ENCODE peak calls at places on chromosome 9, in six cellular contexts. E is PC-3, K is K562, S is SK-N-SH, D is HCT116, V is fibroblast of lung. T is an unnamed sample.
A peak's percentile ranks its signal among the peaks of the same experiment; 100 is the strongest.

GRCh38 chr9:103992938-103993595 is 101.0 kb upstream of the SMC2 start:
- DNase-seq in E (no peak), K (no peak), S (no peak), D (no peak), V (no peak), T (no peak)

GRCh38 chr9:123434619-123435240 is 78.7 kb downstream of the CRB2 start:
- DNase-seq in E (no peak), K (peak; percentile 51), S (peak; percentile 46), D (no peak), V (no peak), T (no peak)

GRCh38 chr9:28853487-28853886 is 1280.2 kb upstream of the C9orf72 start:
- DNase-seq in E (no peak), K (no peak), S (no peak), D (no peak), V (no peak), T (no peak)

GRCh38 chr9:86166546-86166945 is 67.2 kb upstream of the GOLM1 start:
- DNase-seq in E (no peak), K (no peak), S (no peak), D (no peak), V (no peak), T (no peak)

GRCh38 chr9:38708759-38709158 is 11.2 kb downstream of the FAM240B start:
- DNase-seq in E (peak; percentile 64), K (no peak), S (peak; percentile 37), D (no peak), V (peak; percentile 47), T (peak; percentile 31)

GRCh38 chr9:131722260-131722659 is 17.6 kb downstream of the RAPGEF1 start:
- DNase-seq in E (no peak), K (no peak), S (peak; percentile 40), D (no peak), V (no peak), T (no peak)

GRCh38 chr9:87718231-87718630 is 7.7 kb upstream of the CTSL start:
- DNase-seq in E (no peak), K (no peak), S (no peak), D (no peak), V (no peak), T (no peak)

GRCh38 chr9:78031271-78031825 is at the start of gene GNAQ:
- DNase-seq in E (peak; percentile 13), K (peak; percentile 33), S (peak; percentile 75), D (no peak), V (no peak), T (no peak)

GRCh38 chr9:106286249-106286648 is 576.7 kb upstream of the ZNF462 start:
- DNase-seq in E (peak; percentile 51), K (no peak), S (peak; percentile 39), D (no peak), V (peak; percentile 20), T (peak; percentile 11)

GRCh38 chr9:130817862-130818261 is 17.2 kb upstream of the ABL1 start:
- DNase-seq in E (no peak), K (no peak), S (no peak), D (no peak), V (no peak), T (no peak)

GRCh38 chr9:135718616-135719015 is 16.6 kb downstream of the KCNT1 start:
- DNase-seq in E (peak; percentile 43), K (no peak), S (no peak), D (peak; percentile 12), V (peak; percentile 42), T (peak; percentile 20)

GRCh38 chr9:37976714-37977477 is 73.0 kb upstream of the SLC25A51 start:
- DNase-seq in E (peak; percentile 39), K (no peak), S (no peak), D (no peak), V (peak; percentile 97), T (peak; percentile 97)

GRCh38 chr9:96052703-96053102 is 177.2 kb downstream of the ERCC6L2 start:
- DNase-seq in E (no peak), K (no peak), S (no peak), D (no peak), V (no peak), T (no peak)

GRCh38 chr9:131758972-131759647 is 19.2 kb upstream of the RAPGEF1 start:
- DNase-seq in E (peak; percentile 35), K (no peak), S (no peak), D (no peak), V (peak; percentile 40), T (no peak)

GRCh38 chr9:119677811-119678530 is 308.7 kb upstream of the BRINP1 start:
- DNase-seq in E (no peak), K (no peak), S (no peak), D (no peak), V (no peak), T (no peak)

GRCh38 chr9:12774861-12775367 is at the start of gene LURAP1L:
- DNase-seq in E (peak; percentile 78), K (no peak), S (peak; percentile 54), D (peak; percentile 70), V (peak; percentile 76), T (peak; percentile 75)

GRCh38 chr9:29701971-29702370 is 2128.7 kb upstream of the C9orf72 start:
- DNase-seq in E (no peak), K (no peak), S (no peak), D (no peak), V (no peak), T (no peak)

GRCh38 chr9:107638922-107639321 is 149.4 kb upstream of the KLF4 start:
- DNase-seq in E (no peak), K (no peak), S (no peak), D (no peak), V (peak; percentile 53), T (peak; percentile 57)

GRCh38 chr9:117323390-117323789 is 91.5 kb downstream of the ASTN2 start:
- DNase-seq in E (no peak), K (no peak), S (no peak), D (no peak), V (no peak), T (no peak)

GRCh38 chr9:112020680-112021596 is 124.3 kb downstream of the UGCG start:
- DNase-seq in E (peak; percentile 89), K (no peak), S (no peak), D (peak; percentile 19), V (peak; percentile 79), T (peak; percentile 73)

GRCh38 chr9:75105019-75105540 is 16.8 kb downstream of the OSTF1 start:
- DNase-seq in E (no peak), K (no peak), S (no peak), D (no peak), V (no peak), T (no peak)

GRCh38 chr9:124860582-124861341 is 995 bp downstream of the RPL35 start:
- DNase-seq in E (no peak), K (peak; percentile 50), S (no peak), D (no peak), V (no peak), T (no peak)

GRCh38 chr9:114803886-114804285 is 2.0 kb downstream of the TNFSF15 start:
- DNase-seq in E (no peak), K (no peak), S (no peak), D (no peak), V (peak; percentile 17), T (peak; percentile 11)

GRCh38 chr9:132041825-132042224 is 37.8 kb downstream of the MED27 start:
- DNase-seq in E (no peak), K (no peak), S (peak; percentile 60), D (no peak), V (no peak), T (no peak)

GRCh38 chr9:126298319-126298801 is 28.3 kb upstream of the MVB12B start:
- DNase-seq in E (no peak), K (no peak), S (no peak), D (no peak), V (no peak), T (no peak)
- H3K9ac ChIP-seq in E (no peak overlapping the region), K (peak overlapping the region; percentile 26), S (no peak overlapping the region), D (no peak overlapping the region), V (no peak overlapping the region), T (no peak overlapping the region)

GRCh38 chr9:100352201-100352726 is 478 bp downstream of the TEX10 start:
- DNase-seq in E (peak; percentile 11), K (peak; percentile 72), S (no peak), D (no peak), V (peak; percentile 21), T (peak; percentile 6)

GRCh38 chr9:100355561-100355960 is 2.8 kb upstream of the TEX10 start:
- DNase-seq in E (no peak), K (no peak), S (no peak), D (no peak), V (no peak), T (no peak)

GRCh38 chr9:100351508-100351907 is 1.2 kb downstream of the TEX10 start:
- DNase-seq in E (no peak), K (no peak), S (no peak), D (no peak), V (no peak), T (no peak)

GRCh38 chr9:100352727-100353505 is at the start of gene TEX10:
- DNase-seq in E (peak; percentile 75), K (peak; percentile 98), S (peak; percentile 99), D (peak; percentile 59), V (peak; percentile 83), T (peak; percentile 70)

DNA sequence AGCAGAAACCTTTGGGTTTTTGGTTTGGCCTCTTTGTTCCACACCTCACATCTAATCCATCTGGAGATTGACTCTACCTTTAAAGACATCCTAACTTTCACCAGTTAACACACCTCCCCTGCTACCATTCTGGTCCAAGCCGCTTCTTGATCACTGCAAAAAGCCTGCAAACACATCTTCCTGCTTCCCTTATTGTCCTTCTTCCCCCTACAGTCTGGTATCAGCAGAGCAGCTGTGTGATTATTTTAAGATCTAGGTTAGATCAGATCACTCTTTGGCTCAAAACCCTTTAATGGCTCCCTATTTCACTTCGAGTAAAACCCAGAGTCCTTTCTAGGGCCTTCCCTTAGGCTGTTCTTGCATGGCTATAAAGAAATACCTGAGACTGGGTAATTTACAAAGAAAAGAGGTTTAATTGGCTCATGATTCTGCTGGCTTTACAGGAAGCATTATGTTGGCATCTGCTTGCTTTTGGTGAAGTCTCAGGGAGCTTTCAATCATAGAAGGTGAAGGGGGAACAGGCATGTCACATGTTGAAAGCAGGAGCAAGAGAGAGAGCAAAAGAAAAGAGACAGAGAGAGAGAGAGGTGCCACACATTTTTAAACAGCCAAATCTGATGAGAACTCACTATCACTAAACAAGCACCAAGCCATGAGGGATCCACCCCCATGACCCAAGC is 1.5 kb upstream of the TEX10 start:
- DNase-seq in E (no peak), K (no peak), S (no peak), D (no peak), V (no peak), T (no peak)
- TF ChIP-seq CTCF in E (no peak), K (no peak), S (no peak), D (no peak), V (no peak), T (no peak)

DNA sequence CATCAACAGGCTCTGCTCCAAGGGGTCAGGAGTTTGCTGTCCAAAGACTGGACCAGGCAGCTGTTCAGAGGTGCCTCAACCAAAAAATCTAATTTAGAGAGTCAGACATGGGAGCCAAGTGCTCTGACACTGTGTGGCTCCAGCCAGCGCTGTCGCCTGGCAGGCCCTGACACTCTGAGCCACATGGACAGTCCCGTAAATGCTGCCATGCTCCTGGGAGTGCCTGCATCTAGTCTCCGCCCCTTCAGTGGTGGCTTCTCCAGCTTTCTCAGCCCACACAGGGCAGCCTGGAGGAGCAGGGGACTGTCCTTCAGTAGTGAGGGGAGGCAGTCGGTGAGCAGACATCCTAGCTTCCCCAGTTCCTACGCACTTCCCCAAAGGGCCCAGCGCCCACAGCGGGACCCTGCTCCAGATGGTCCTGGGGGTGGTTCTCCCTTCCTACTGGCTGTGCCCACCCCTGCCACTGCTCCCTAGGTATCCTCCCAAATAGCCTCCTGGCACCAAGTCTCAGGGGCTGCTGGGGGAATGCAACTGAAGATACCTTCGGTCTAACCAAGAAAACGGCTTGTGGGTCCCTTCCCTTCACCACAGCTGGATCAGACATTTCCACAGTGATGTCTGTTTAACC is 72.3 kb downstream of the SHC3 start:
- DNase-seq in E (no peak), K (no peak), S (no peak), D (no peak), V (no peak), T (no peak)
- H3K4me3 ChIP-seq in E (no peak overlapping the region), K (no peak overlapping the region), S (no peak overlapping the region), D (no peak overlapping the region), V (no peak overlapping the region), T (no peak overlapping the region)

GRCh38 chr9:34334337-34334824 is 5.0 kb downstream of the NUDT2 start:
- DNase-seq in E (no peak), K (no peak), S (no peak), D (no peak), V (peak; percentile 14), T (no peak)
- H3K9ac ChIP-seq in E (no peak overlapping the region), K (no peak overlapping the region), S (no peak overlapping the region), D (no peak overlapping the region), V (no peak overlapping the region), T (no peak overlapping the region)